ENCODE peak calls at places on chromosomes 5 and 9, in five cellular contexts. One of them, this sample, is unnamed.

GRCh38 chr9:126676685-126677143 is 63.0 kb downstream of the LMX1B start:
- DNase-seq in HepG2: no peak
- DNase-seq in AG09309: no peak
- DNase-seq in brain microvascular endothelial cell: no peak
- DNase-seq in Panc1: no peak
- DNase-seq in this sample: no peak

GRCh38 chr5:32520995-32521394 is 64.4 kb upstream of the SUB1 start:
- DNase-seq in HepG2: no peak
- DNase-seq in AG09309: no peak
- DNase-seq in brain microvascular endothelial cell: no peak
- DNase-seq in Panc1: no peak
- DNase-seq in this sample: no peak

GRCh38 chr9:14962193-14962899 is 52.1 kb upstream of the FREM1 start:
- DNase-seq in HepG2: no peak
- DNase-seq in AG09309: no peak
- DNase-seq in brain microvascular endothelial cell: no peak
- DNase-seq in Panc1: no peak
- DNase-seq in this sample: no peak

GRCh38 chr9:121945849-121946248 is 147.3 kb downstream of the TTLL11 start:
- DNase-seq in HepG2: no peak
- DNase-seq in AG09309: no peak
- DNase-seq in brain microvascular endothelial cell: peak
- DNase-seq in Panc1: no peak
- DNase-seq in this sample: no peak

GRCh38 chr9:115213777-115214428 is 95.9 kb upstream of the TNC start:
- DNase-seq in HepG2: no peak
- DNase-seq in AG09309: no peak
- DNase-seq in brain microvascular endothelial cell: peak
- DNase-seq in Panc1: no peak
- DNase-seq in this sample: peak

GRCh38 chr9:89606049-89606481 is 1.3 kb downstream of the GADD45G start:
- DNase-seq in HepG2: peak
- DNase-seq in AG09309: peak
- DNase-seq in brain microvascular endothelial cell: peak
- DNase-seq in Panc1: no peak
- DNase-seq in this sample: no peak

GRCh38 chr9:92506184-92506857 is 24.0 kb upstream of the ASPN start:
- DNase-seq in HepG2: no peak
- DNase-seq in AG09309: peak
- DNase-seq in brain microvascular endothelial cell: peak
- DNase-seq in Panc1: no peak
- DNase-seq in this sample: peak

GRCh38 chr9:122058707-122059106 is 34.4 kb downstream of the TTLL11 start:
- DNase-seq in HepG2: no peak
- DNase-seq in AG09309: no peak
- DNase-seq in brain microvascular endothelial cell: no peak
- DNase-seq in Panc1: no peak
- DNase-seq in this sample: no peak

GRCh38 chr5:33400675-33401074 is 40.1 kb upstream of the TARS1 start:
- DNase-seq in HepG2: no peak
- DNase-seq in AG09309: no peak
- DNase-seq in brain microvascular endothelial cell: no peak
- DNase-seq in Panc1: no peak
- DNase-seq in this sample: no peak

GRCh38 chr9:14018061-14018460 is 295.9 kb downstream of the NFIB start:
- DNase-seq in HepG2: no peak
- DNase-seq in AG09309: no peak
- DNase-seq in brain microvascular endothelial cell: peak
- DNase-seq in Panc1: no peak
- DNase-seq in this sample: peak

GRCh38 chr9:37191403-37192089 is 71.2 kb downstream of the ZCCHC7 start:
- DNase-seq in HepG2: no peak
- DNase-seq in AG09309: no peak
- DNase-seq in brain microvascular endothelial cell: no peak
- DNase-seq in Panc1: no peak
- DNase-seq in this sample: no peak

GRCh38 chr9:127796225-127796813 is 6.4 kb upstream of the FPGS start:
- DNase-seq in HepG2: peak
- DNase-seq in AG09309: no peak
- DNase-seq in brain microvascular endothelial cell: no peak
- DNase-seq in Panc1: no peak
- DNase-seq in this sample: no peak

GRCh38 chr9:130846487-130847305 is 11.6 kb downstream of the ABL1 start:
- DNase-seq in HepG2: no peak
- DNase-seq in AG09309: no peak
- DNase-seq in brain microvascular endothelial cell: peak
- DNase-seq in Panc1: no peak
- DNase-seq in this sample: no peak

DNA sequence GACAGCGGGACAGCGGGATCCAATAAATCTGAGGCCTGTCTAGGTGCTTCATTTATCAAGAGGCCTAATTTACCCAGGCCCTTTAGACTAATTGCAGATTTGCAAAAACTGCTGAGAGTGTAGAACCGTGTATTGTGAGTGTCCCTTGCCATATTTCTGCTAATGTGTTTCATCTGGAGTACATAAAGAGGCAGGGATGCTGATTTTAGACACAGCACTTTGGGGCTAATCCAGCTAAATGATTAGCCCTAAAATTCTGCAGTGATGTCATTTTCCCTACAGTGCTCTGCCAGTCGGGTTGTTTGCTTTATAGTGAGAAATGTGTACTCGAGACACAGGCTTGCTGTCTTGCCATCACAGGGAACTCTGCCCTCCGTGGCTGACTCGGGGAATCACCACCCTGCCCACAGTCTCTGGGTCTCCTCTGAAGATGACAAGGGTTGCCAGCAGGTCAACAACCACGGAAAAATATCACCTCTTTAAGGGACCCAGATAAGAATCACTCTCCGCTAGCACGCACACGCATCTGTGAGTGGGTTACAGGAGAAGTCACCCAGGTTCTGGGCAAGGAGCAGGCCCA is 592.0 kb downstream of the BNC2 start:
- DNase-seq in HepG2: no peak
- DNase-seq in AG09309: no peak
- DNase-seq in brain microvascular endothelial cell: no peak
- DNase-seq in Panc1: no peak
- DNase-seq in this sample: no peak
- TF ChIP-seq CTCF in HepG2: no peak
- TF ChIP-seq CTCF in AG09309: no peak
- TF ChIP-seq CTCF in brain microvascular endothelial cell: no peak
- TF ChIP-seq CTCF in Panc1: no peak
- TF ChIP-seq CTCF in this sample: no peak

DNA sequence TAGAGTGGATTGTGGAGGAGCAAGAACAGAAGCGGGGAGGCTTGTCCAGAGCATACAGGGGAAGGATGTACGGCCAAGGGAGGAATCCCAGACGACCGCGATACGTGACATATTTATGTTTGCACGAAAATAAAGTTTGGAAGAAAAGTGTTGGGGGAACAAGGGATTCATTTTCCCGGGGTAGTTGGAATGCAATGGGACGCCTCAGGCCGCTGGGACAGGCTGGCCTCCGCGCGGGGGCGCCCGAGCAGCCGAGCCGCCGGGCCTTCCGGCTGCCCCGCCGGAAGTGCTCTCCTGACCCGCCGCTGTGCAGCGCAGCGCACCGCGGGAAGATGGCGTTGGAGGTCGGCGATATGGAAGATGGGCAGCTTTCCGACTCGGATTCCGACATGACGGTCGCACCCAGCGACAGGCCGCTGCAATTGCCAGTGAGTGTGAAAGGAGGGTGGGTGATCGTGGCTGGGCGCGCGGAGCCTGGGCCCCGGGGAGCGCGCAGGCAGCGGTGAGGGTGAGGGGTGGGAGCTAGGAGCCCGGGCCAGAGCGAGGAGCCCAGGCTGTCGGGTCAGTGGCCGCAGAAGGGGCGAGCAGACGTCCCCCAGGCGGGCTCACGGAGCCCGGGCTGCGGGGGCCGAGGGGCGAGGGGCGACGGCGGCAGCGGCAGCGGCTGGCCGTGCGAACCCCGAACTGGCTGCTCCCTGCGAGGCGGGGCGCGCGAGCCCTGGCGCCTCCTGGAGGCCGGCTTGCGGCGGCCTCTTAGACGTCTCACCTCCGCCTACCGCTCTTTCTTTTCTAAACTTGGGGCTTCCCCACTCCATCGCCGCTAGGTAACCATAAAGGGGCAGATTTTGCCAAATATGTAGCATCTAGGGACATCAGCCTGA is at the start of gene PHAX:
- DNase-seq in HepG2: peak
- DNase-seq in AG09309: no peak
- DNase-seq in brain microvascular endothelial cell: peak
- DNase-seq in Panc1: peak
- DNase-seq in this sample: no peak
- TF ChIP-seq CTCF in HepG2: peak
- TF ChIP-seq CTCF in AG09309: peak
- TF ChIP-seq CTCF in brain microvascular endothelial cell: peak
- TF ChIP-seq CTCF in Panc1: peak
- TF ChIP-seq CTCF in this sample: peak

DNA sequence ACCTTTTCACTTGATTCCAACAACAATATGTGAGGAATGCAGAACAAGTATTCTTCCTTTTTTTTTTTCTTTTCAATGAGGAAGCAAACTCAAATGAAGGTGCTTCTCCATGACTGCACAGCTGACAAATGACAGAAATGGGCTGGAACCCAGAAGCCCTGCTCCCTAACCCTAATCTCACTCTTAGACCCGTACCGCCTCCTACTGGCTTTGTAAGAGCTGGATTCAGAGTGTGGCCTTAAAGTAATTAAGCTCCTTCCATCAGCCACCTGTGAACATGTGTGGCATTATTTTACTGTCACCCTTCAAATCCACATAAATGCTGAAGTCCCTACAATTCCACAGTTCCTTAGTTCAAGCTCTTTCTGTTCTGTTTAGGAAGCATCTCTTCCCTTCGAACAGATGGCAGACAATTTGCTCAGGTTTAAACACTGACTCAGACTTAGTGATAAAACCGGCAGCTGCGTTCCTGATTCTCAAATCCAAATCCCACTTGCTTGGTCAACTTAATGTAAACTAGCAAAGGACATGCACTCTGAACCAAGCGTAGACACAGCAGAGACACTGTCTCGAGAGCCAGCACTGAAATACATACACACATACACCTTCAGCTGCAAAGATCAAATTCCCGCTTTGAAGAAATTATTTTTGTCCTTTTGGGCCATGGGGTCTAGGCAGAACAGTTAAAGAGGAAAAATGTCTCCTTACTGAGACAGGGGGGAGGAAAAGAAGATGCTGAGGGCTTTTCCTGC is 316.7 kb upstream of the TLE4 start:
- DNase-seq in HepG2: no peak
- DNase-seq in AG09309: no peak
- DNase-seq in brain microvascular endothelial cell: no peak
- DNase-seq in Panc1: no peak
- DNase-seq in this sample: no peak
- TF ChIP-seq CTCF in HepG2: no peak
- TF ChIP-seq CTCF in AG09309: peak
- TF ChIP-seq CTCF in brain microvascular endothelial cell: peak
- TF ChIP-seq CTCF in Panc1: peak
- TF ChIP-seq CTCF in this sample: no peak

DNA sequence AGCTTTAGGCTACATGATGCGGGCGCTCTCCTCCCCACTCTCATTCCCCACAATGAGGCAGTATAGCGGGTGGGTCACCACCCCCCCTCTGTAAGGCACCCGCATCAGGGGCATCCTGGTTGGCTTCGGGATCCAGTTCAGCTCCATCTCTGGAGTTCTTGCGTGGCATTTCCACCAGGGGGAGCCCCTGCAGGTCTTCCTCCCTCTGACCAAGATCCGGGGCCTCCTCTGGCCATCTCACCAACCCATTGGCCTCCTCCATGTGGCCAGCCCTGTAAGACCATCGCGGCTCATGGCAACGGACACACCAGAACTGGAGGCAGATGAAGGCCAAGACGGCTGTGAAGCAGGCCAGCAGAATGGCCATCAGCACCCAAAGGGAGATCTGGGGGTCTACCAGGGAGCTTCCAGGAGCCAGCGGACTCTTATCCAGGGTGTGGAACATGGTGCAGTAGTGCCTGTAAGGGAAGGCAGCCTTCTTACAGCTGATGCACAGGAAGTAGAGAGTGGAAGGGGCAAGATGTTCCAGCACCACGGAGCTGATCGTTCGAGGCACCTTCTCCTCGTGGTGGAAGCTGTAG is 77.0 kb downstream of the CYFIP2 start:
- DNase-seq in HepG2: peak
- DNase-seq in AG09309: no peak
- DNase-seq in brain microvascular endothelial cell: peak
- DNase-seq in Panc1: no peak
- DNase-seq in this sample: no peak
- TF ChIP-seq CTCF in HepG2: peak
- TF ChIP-seq CTCF in AG09309: peak
- TF ChIP-seq CTCF in brain microvascular endothelial cell: peak
- TF ChIP-seq CTCF in Panc1: peak
- TF ChIP-seq CTCF in this sample: peak

DNA sequence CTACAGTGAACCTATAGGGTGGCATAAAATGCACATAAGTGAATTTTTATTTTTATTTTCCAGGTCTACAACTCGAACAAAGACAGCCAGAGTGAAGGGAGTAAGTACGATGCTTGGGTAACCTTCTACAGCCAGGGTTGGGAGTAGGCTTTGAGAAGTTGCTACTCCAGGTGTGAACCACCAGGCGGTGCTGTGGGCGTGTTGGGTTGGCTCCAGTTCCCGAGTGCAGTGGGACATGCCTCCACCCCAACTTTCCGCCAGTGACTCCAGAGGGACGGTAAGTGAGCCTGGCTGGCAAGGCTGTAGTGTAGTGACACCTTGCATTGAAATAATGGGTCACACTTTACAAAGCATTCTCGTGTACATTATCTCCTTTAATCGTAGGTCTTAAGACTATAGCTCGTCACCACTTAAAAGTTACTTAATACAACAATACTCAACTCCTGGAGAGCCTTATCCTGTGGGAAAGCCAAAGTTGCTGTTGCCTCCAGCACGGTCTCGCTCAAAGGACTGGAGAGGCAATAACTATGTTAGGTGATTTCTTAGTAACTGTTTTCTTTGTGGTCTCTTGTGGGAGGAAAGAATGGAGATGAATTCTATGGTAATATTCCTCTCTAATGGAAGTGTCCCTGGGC is 244.0 kb downstream of the ARHGAP26 start:
- DNase-seq in HepG2: no peak
- DNase-seq in AG09309: no peak
- DNase-seq in brain microvascular endothelial cell: no peak
- DNase-seq in Panc1: no peak
- DNase-seq in this sample: no peak
- TF ChIP-seq CTCF in HepG2: peak
- TF ChIP-seq CTCF in AG09309: peak
- TF ChIP-seq CTCF in brain microvascular endothelial cell: peak
- TF ChIP-seq CTCF in Panc1: peak
- TF ChIP-seq CTCF in this sample: peak

This sample was measured in keratinocyte.